ENCODE peak calls at places on chromosomes 7 and 10, in eight cellular contexts. V is ascending aorta; M is upper lobe of right lung; R is cardiac fibroblast; J is fibroblast of mammary gland; S is keratinocyte; G is PC-3; U is CD8-positive, alpha-beta T cell. F is an unnamed sample.

GRCh38 chr7:154546946-154547587 is 455.9 kb downstream of the PAXIP1 start:
- DNase-seq in V (no peak), M (no peak), R (no peak), J (no peak), S (no peak), G (no peak), U (no peak), F (no peak)

GRCh38 chr10:113094114-113094486 is 144.1 kb downstream of the TCF7L2 start:
- DNase-seq in V (no peak), M (no peak), R (peak; percentile 73), J (peak; percentile 62), S (no peak), G (peak; percentile 90), U (no peak), F (no peak)

GRCh38 chr7:101436857-101437576 is 74.3 kb downstream of the COL26A1 start:
- DNase-seq in V (no peak), M (no peak), R (no peak), J (no peak), S (no peak), G (peak; percentile 31), U (no peak), F (no peak)

GRCh38 chr10:126646101-126646500 is 24.4 kb downstream of the C10orf90 start:
- DNase-seq in V (no peak), M (no peak), R (peak; percentile 66), J (peak; percentile 46), S (no peak), G (peak; percentile 23), U (no peak), F (peak; percentile 49)

GRCh38 chr7:99099499-99100077 is 44.3 kb downstream of the SMURF1 start:
- DNase-seq in V (no peak), M (no peak), R (peak; percentile 95), J (peak; percentile 76), S (no peak), G (no peak), U (no peak), F (no peak)

GRCh38 chr7:37430644-37431043 is 18.0 kb downstream of the ELMO1 start:
- DNase-seq in V (no peak), M (no peak), R (no peak), J (no peak), S (no peak), G (no peak), U (no peak), F (no peak)

GRCh38 chr7:81626008-81626407 is 143.8 kb downstream of the HGF start:
- DNase-seq in V (no peak), M (no peak), R (peak; percentile 86), J (peak; percentile 91), S (no peak), G (no peak), U (no peak), F (no peak)

GRCh38 chr10:78470267-78471103 is 436.8 kb downstream of the RPS24 start:
- DNase-seq in V (no peak), M (no peak), R (no peak), J (peak; percentile 11), S (no peak), G (peak; percentile 100), U (no peak), F (no peak)

GRCh38 chr10:102241444-102242117 is at the start of gene PITX3:
- DNase-seq in V (peak; percentile 95), M (peak; percentile 94), R (peak; percentile 92), J (peak; percentile 89), S (peak; percentile 64), G (peak; percentile 69), U (peak; percentile 72), F (peak; percentile 92)

GRCh38 chr7:88500146-88500545 is 193.5 kb upstream of the STEAP4 start:
- DNase-seq in V (no peak), M (no peak), R (no peak), J (peak; percentile 32), S (no peak), G (no peak), U (no peak), F (no peak)

GRCh38 chr10:101289541-101289940 is 60.3 kb upstream of the LBX1 start:
- DNase-seq in V (no peak), M (no peak), R (no peak), J (no peak), S (no peak), G (no peak), U (no peak), F (no peak)

GRCh38 chr7:102434039-102434481 is 685 bp downstream of the ORAI2 start:
- DNase-seq in V (peak; percentile 63), M (no peak), R (peak; percentile 44), J (peak; percentile 38), S (no peak), G (peak; percentile 9), U (no peak), F (peak; percentile 41)

GRCh38 chr10:3676564-3676963 is 108.4 kb downstream of the KLF6 start:
- DNase-seq in V (no peak), M (no peak), R (no peak), J (no peak), S (no peak), G (no peak), U (no peak), F (no peak)

GRCh38 chr10:120713573-120713972 is 137.6 kb upstream of the WDR11 start:
- DNase-seq in V (no peak), M (no peak), R (no peak), J (no peak), S (no peak), G (no peak), U (no peak), F (no peak)

GRCh38 chr10:43396061-43396927 is 12.7 kb downstream of the HNRNPF start:
- DNase-seq in V (peak; percentile 87), M (peak; percentile 93), R (peak; percentile 70), J (peak; percentile 54), S (no peak), G (peak; percentile 82), U (peak; percentile 21), F (peak; percentile 69)

GRCh38 chr7:140153666-140154161 is 23.1 kb downstream of the KDM7A start:
- DNase-seq in V (no peak), M (no peak), R (no peak), J (no peak), S (no peak), G (no peak), U (no peak), F (no peak)

GRCh38 chr7:85851571-85852193 is 664.8 kb upstream of the SEMA3D start:
- DNase-seq in V (no peak), M (no peak), R (peak; percentile 67), J (peak; percentile 73), S (no peak), G (peak; percentile 51), U (no peak), F (peak; percentile 63)

GRCh38 chr7:92206672-92207071 is 27.7 kb upstream of the LRRD1 start:
- DNase-seq in V (no peak), M (no peak), R (no peak), J (no peak), S (no peak), G (no peak), U (no peak), F (no peak)

GRCh38 chr7:51065766-51066165 is 250.8 kb downstream of the COBL start:
- DNase-seq in V (no peak), M (no peak), R (no peak), J (no peak), S (no peak), G (no peak), U (no peak), F (no peak)
- TF ChIP-seq CTCF in V (no peak), M (no peak), R (no peak), J (no peak), S (no peak), G (no peak), U (no peak), F (no peak)

GRCh38 chr10:62059424-62059913 is 158.0 kb downstream of the ARID5B start:
- DNase-seq in V (no peak), M (no peak), R (no peak), J (peak; percentile 72), S (no peak), G (no peak), U (no peak), F (no peak)

GRCh38 chr10:62063795-62064472 is 162.4 kb downstream of the ARID5B start:
- DNase-seq in V (peak; percentile 77), M (no peak), R (peak; percentile 87), J (peak; percentile 93), S (no peak), G (no peak), U (no peak), F (peak; percentile 66)

GRCh38 chr10:62062752-62063512 is 161.4 kb downstream of the ARID5B start:
- DNase-seq in V (no peak), M (no peak), R (no peak), J (peak; percentile 82), S (no peak), G (no peak), U (no peak), F (peak; percentile 43)

GRCh38 chr10:62058896-62059423 is 157.5 kb downstream of the ARID5B start:
- DNase-seq in V (no peak), M (no peak), R (no peak), J (no peak), S (no peak), G (no peak), U (no peak), F (no peak)

GRCh38 chr10:62062028-62062427 is 160.5 kb downstream of the ARID5B start:
- DNase-seq in V (no peak), M (no peak), R (no peak), J (no peak), S (no peak), G (no peak), U (no peak), F (no peak)
- H3K4me3 ChIP-seq in V (no peak overlapping the region), M (no peak overlapping the region), R (no peak overlapping the region), J (no peak overlapping the region), S (no peak overlapping the region), G (no peak overlapping the region), U (no peak overlapping the region), F (no peak overlapping the region)

GRCh38 chr10:114491419-114491818 is 87.1 kb upstream of the AFAP1L2 start:
- DNase-seq in V (no peak), M (no peak), R (no peak), J (peak; percentile 31), S (no peak), G (no peak), U (no peak), F (no peak)
- TF ChIP-seq CTCF in V (no peak), M (no peak), R (no peak), J (no peak), S (no peak), G (no peak), U (no peak), F (no peak)

DNA sequence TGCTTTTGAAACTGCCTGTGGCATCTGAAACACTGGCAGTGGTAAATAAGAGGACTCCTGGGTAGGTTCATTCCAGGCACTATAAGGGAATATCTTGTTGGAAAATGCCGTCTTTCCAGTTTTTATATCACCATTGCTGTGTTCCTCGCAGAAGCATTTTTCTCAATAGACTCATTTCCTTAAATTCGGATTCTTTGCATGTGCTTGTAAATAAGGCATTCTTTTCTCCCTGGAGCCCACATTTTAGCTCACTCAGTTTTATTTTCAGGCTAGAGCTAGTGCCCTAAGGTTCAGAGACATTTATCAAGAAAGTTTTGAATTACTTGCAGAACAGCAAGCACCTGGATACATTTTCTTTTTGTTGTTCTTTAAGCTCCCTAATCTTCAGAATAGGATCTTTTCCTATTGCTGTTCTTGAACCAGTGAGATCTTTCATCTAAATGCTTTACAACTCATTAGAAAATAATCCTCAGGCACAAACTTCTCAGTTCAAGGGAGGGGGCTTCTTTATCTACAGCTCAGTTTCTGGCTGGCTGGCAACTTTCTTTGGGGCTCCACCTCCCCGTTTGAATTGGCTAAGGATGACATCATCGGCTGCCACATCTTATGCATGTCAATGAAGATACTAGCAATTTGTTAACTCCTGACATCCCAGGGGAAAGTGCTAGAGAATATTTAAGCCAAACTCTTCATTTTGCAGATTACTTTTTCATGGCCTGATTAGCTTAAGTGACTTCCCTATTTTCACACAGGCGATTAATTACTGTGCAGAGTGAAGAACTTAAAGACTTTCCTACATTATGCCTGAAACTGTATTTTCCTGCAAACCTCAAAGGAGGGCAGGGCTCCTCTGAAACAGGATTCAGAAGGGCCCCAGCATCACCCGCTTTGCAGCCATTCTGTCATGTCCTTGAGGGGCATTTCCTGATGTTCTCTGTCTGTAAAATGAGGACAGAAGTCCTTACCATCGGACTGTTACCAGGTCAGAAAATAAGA is 133.8 kb upstream of the RSU1 start:
- DNase-seq in V (no peak), M (no peak), R (peak; percentile 80), J (peak; percentile 61), S (no peak), G (peak; percentile 23), U (no peak), F (peak; percentile 82)
- H3K4me3 ChIP-seq in V (no peak overlapping the region), M (no peak overlapping the region), R (no peak overlapping the region), J (no peak overlapping the region), S (peak overlapping the region; percentile 16), G (no peak overlapping the region), U (no peak overlapping the region), F (no peak overlapping the region)

F was measured in astrocyte of the spinal cord.